ENCODE peak calls at places on chromosomes 1 and 21, in five cellular contexts. X is T-helper 2 cell, B is GM04503, E is tibial nerve, A is lower lobe of right lung. S is an unnamed sample.

GRCh38 chr1:97593192-97593591 is 327.6 kb downstream of the DPYD start:
- DNase-seq in X (no peak), B (no peak), E (no peak), A (no peak), S (no peak)

GRCh38 chr1:149844650-149845255 is 54.6 kb upstream of the BOLA1 start:
- DNase-seq in X (no peak), B (no peak), E (peak), A (no peak), S (no peak)

GRCh38 chr1:170910273-170910672 is 25.1 kb upstream of the MROH9 start:
- DNase-seq in X (no peak), B (peak), E (no peak), A (no peak), S (no peak)

GRCh38 chr1:178500091-178500770 is 3.5 kb upstream of the CLEC20A start:
- DNase-seq in X (no peak), B (no peak), E (no peak), A (no peak), S (no peak)

GRCh38 chr1:190226006-190226405 is 251.7 kb downstream of the BRINP3 start:
- DNase-seq in X (no peak), B (no peak), E (no peak), A (no peak), S (no peak)

GRCh38 chr1:38527373-38527966 is 332.1 kb downstream of the RRAGC start:
- DNase-seq in X (no peak), B (no peak), E (no peak), A (peak), S (no peak)

GRCh38 chr1:172990598-172991215 is 60.0 kb downstream of the TNFSF18 start:
- DNase-seq in X (no peak), B (peak), E (no peak), A (no peak), S (no peak)

GRCh38 chr1:116989851-116990250 is 11.7 kb upstream of the CD101 start:
- DNase-seq in X (no peak), B (no peak), E (no peak), A (no peak), S (no peak)

GRCh38 chr1:234709473-234710279 is 99.7 kb upstream of the IRF2BP2 start:
- DNase-seq in X (no peak), B (no peak), E (no peak), A (peak), S (no peak)

GRCh38 chr21:45286671-45287437 is 841 bp downstream of the POFUT2 start:
- DNase-seq in X (no peak), B (no peak), E (no peak), A (peak), S (no peak)

GRCh38 chr1:234934611-234935033 is 194.0 kb downstream of the TOMM20 start:
- DNase-seq in X (no peak), B (no peak), E (no peak), A (no peak), S (no peak)

GRCh38 chr1:231040800-231041704 is 998 bp upstream of the FAM89A start:
- DNase-seq in X (no peak), B (no peak), E (no peak), A (no peak), S (no peak)